ENCODE peak calls at places on chromosomes 12 and 14, in six cellular contexts. Q is A549, U is HCT116, P is SK-N-SH, I is GM12878, Y is HepG2. O is an unnamed sample.
A peak's percentile ranks its signal among the peaks of the same experiment; 100 is the strongest.

GRCh38 chr12:117334855-117335587 is 26.4 kb downstream of the NOS1 start:
- DNase-seq in Q (no peak), U (no peak), P (no peak), I (no peak), Y (no peak), O (no peak)

GRCh38 chr14:91244501-91244901 is at the start of gene GPR68:
- DNase-seq in Q (no peak), U (no peak), P (peak; percentile 79), I (no peak), Y (no peak), O (no peak)

GRCh38 chr14:37623552-37623951 is 28.1 kb downstream of the TTC6 start:
- DNase-seq in Q (no peak), U (peak; percentile 1), P (no peak), I (no peak), Y (no peak), O (no peak)

GRCh38 chr14:44449694-44450093 is 57.4 kb downstream of the FSCB start:
- DNase-seq in Q (no peak), U (no peak), P (no peak), I (no peak), Y (peak; percentile 0), O (no peak)

GRCh38 chr12:54029529-54030441 is 1.5 kb downstream of the HOXC6 start:
- DNase-seq in Q (no peak), U (no peak), P (no peak), I (no peak), Y (no peak), O (no peak)

GRCh38 chr12:116353958-116354357 is 76.5 kb upstream of the MED13L start:
- DNase-seq in Q (no peak), U (no peak), P (no peak), I (no peak), Y (no peak), O (no peak)

GRCh38 chr12:50157259-50157658 is 9.9 kb downstream of the CERS5 start:
- DNase-seq in Q (no peak), U (no peak), P (no peak), I (no peak), Y (no peak), O (no peak)

GRCh38 chr12:130161261-130162231 is 718 bp upstream of the FZD10 start:
- DNase-seq in Q (no peak), U (no peak), P (peak; percentile 58), I (no peak), Y (no peak), O (no peak)

GRCh38 chr12:127923501-127923900 is 343.5 kb upstream of the TMEM132C start:
- DNase-seq in Q (no peak), U (no peak), P (no peak), I (no peak), Y (no peak), O (no peak)

GRCh38 chr12:108410689-108411088 is 71.6 kb upstream of the CMKLR1 start:
- DNase-seq in Q (no peak), U (no peak), P (no peak), I (no peak), Y (no peak), O (no peak)

GRCh38 chr14:93207468-93208308 is 632 bp downstream of the UBR7 start:
- DNase-seq in Q (peak; percentile 81), U (no peak), P (peak; percentile 79), I (no peak), Y (no peak), O (peak; percentile 7)

GRCh38 chr12:69007858-69008314 is 74.9 kb upstream of the CPM start:
- DNase-seq in Q (no peak), U (no peak), P (no peak), I (no peak), Y (no peak), O (no peak)

GRCh38 chr14:68789798-68790655 is 2.8 kb downstream of the ZFP36L1 start:
- DNase-seq in Q (no peak), U (no peak), P (no peak), I (no peak), Y (no peak), O (no peak)

GRCh38 chr12:89252284-89252683 is 100.0 kb downstream of the DUSP6 start:
- DNase-seq in Q (no peak), U (no peak), P (no peak), I (no peak), Y (no peak), O (no peak)

GRCh38 chr14:54627718-54628345 is 60.9 kb downstream of the SAMD4A start:
- DNase-seq in Q (no peak), U (no peak), P (peak; percentile 40), I (peak; percentile 57), Y (no peak), O (no peak)

GRCh38 chr12:34602213-34602940 is 580.1 kb downstream of the ALG10 start:
- DNase-seq in Q (no peak), U (no peak), P (peak; percentile 0), I (no peak), Y (no peak), O (no peak)

GRCh38 chr12:3313066-3313465 is 177.9 kb upstream of the PRMT8 start:
- DNase-seq in Q (no peak), U (no peak), P (no peak), I (no peak), Y (no peak), O (no peak)

GRCh38 chr12:62794218-62794583 is 140.7 kb downstream of the PPM1H start:
- DNase-seq in Q (no peak), U (no peak), P (no peak), I (no peak), Y (no peak), O (no peak)

GRCh38 chr12:130301577-130301976 is 36.1 kb upstream of the PIWIL1 start:
- DNase-seq in Q (no peak), U (no peak), P (no peak), I (no peak), Y (no peak), O (no peak)

GRCh38 chr12:121709478-121709890 is 3.1 kb upstream of the TMEM120B start:
- DNase-seq in Q (no peak), U (peak; percentile 51), P (no peak), I (no peak), Y (peak; percentile 54), O (no peak)

GRCh38 chr12:49089831-49090773 is 4.5 kb downstream of the DHH start:
- DNase-seq in Q (no peak), U (no peak), P (peak; percentile 76), I (no peak), Y (no peak), O (no peak)

GRCh38 chr12:112843272-112843671 is 51.7 kb downstream of the RPH3A start:
- DNase-seq in Q (no peak), U (no peak), P (peak; percentile 67), I (no peak), Y (no peak), O (no peak)

GRCh38 chr12:52372216-52373154 is 5.2 kb upstream of the KRT85 start:
- DNase-seq in Q (peak; percentile 95), U (peak; percentile 79), P (peak; percentile 87), I (no peak), Y (peak; percentile 53), O (peak; percentile 71)
- H3K27ac ChIP-seq in Q (peak overlapping the region; percentile 67), U (no peak overlapping the region), P (no peak overlapping the region), I (no peak overlapping the region), Y (no peak overlapping the region), O (no peak overlapping the region)

GRCh38 chr12:26520154-26520553 is 312.8 kb downstream of the ITPR2 start:
- DNase-seq in Q (no peak), U (no peak), P (no peak), I (no peak), Y (no peak), O (no peak)
- TF ChIP-seq REST in Q (no peak), U (no peak), P (no peak), I (no peak), Y (no peak), O (no peak)

GRCh38 chr12:46264057-46264456 is 4.8 kb downstream of the SLC38A1 start:
- DNase-seq in Q (no peak), U (no peak), P (no peak), I (no peak), Y (no peak), O (no peak)
- H3K9me3 ChIP-seq in Q (no peaks in the 10 kb centered on the region), U (no peaks in the 10 kb centered on the region), P (no peaks in the 10 kb centered on the region), I (no peaks in the 10 kb centered on the region), Y (no peaks in the 10 kb centered on the region), O (no peaks in the 10 kb centered on the region)

GRCh38 chr14:77313374-77313773 is 7.3 kb downstream of the POMT2 start:
- DNase-seq in Q (no peak), U (no peak), P (no peak), I (no peak), Y (no peak), O (no peak)

GRCh38 chr14:77314043-77314442 is 6.6 kb downstream of the POMT2 start:
- DNase-seq in Q (no peak), U (no peak), P (no peak), I (no peak), Y (no peak), O (peak; percentile 66)

GRCh38 chr14:77316872-77317271 is 3.8 kb downstream of the POMT2 start:
- DNase-seq in Q (no peak), U (no peak), P (no peak), I (no peak), Y (no peak), O (no peak)

GRCh38 chr14:77314539-77314938 is 6.1 kb downstream of the POMT2 start:
- DNase-seq in Q (no peak), U (no peak), P (no peak), I (no peak), Y (no peak), O (no peak)

GRCh38 chr14:77315115-77315944 is 5.4 kb downstream of the POMT2 start:
- DNase-seq in Q (no peak), U (no peak), P (no peak), I (no peak), Y (no peak), O (no peak)
- H3K27ac ChIP-seq in Q (peak overlapping the region; percentile 76), U (no peak overlapping the region), P (no peak overlapping the region), I (no peak overlapping the region), Y (no peak overlapping the region), O (peak overlapping the region; percentile 59)

DNA sequence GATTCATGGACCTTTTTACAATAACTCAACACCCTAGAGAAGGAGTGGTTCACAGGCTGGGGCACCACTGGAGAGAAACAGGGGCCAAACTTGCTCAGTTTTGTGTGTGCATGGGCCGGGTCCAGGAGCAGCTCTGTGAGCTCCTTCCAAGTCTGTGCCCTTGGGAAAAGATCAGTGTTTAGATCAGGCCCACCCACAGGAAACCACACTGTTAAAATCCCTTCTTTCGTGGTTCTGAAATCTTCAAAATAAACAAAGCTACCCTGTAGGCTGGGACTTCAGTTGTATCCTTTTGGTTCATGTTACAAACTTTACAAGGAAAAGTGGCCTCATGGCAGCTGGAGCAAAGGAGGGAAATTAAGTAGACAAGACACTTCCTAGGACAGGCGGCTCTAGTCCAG is 156.0 kb upstream of the TMEM260 start:
- DNase-seq in Q (no peak), U (no peak), P (no peak), I (no peak), Y (no peak), O (no peak)
- TF ChIP-seq REST in Q (no peak), U (no peak), P (no peak), I (no peak), Y (no peak), O (no peak)

DNA sequence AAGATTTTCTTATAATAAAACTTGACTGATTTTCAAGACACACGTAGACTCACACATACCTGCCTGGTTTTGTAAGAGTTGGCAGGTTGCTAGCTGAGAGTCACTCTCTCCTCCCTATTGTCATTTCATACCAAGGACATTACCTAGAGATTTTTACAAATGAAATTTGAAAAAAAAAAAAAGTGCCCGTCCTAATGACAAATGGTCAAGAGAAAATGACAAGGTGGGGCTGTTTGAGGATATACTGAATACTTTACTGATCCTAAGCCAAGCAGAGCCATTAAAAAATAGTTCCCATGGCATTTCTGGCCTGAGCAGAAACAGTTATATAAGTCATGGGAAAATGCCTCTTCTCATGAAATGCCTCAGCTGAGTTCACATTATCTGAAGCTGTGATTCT is 150.2 kb downstream of the DYRK2 start:
- DNase-seq in Q (no peak), U (no peak), P (no peak), I (no peak), Y (no peak), O (no peak)
- H3K9me3 ChIP-seq in Q (no peaks in the 10 kb centered on the region), U (no peaks in the 10 kb centered on the region), P (no peaks in the 10 kb centered on the region), I (no peaks in the 10 kb centered on the region), Y (no peaks in the 10 kb centered on the region), O (no peaks in the 10 kb centered on the region)